ENCODE peak calls at places on chromosomes 5 and 9, in seven cellular contexts. F is AG08396; A is T-helper 1 cell; D is cerebellar cortex; L is activated naive CD8-positive, alpha-beta T cell treated with anti-CD3 and anti-CD28 coated beads for 36 hours; Y is pons; R is cardiac fibroblast. N is an unnamed sample.

GRCh38 chr9:133539434-133539833 is 4.9 kb downstream of the ADAMTSL2 start:
- DNase-seq in F (no peak), A (no peak), L (no peak), Y (no peak), D (no peak), R (peak; percentile 21), N (no peak)

GRCh38 chr5:55829956-55830355 is 21.2 kb upstream of the IL31RA start:
- DNase-seq in A (no peak), Y (no peak), R (no peak), D (no peak), L (no peak), F (no peak), N (no peak)

GRCh38 chr5:21164425-21164824 is 1176.4 kb upstream of the CDH18 start:
- DNase-seq in F (no peak), L (no peak), R (no peak), D (no peak), A (no peak), Y (no peak), N (no peak)

GRCh38 chr5:136047858-136048257 is 19.1 kb downstream of the TGFBI start:
- DNase-seq in F (no peak), Y (peak; percentile 34), L (no peak), R (no peak), D (no peak), A (no peak), N (no peak)

GRCh38 chr9:112203536-112203935 is 28.4 kb upstream of the SUSD1 start:
- DNase-seq in D (no peak), Y (no peak), L (no peak), F (no peak), R (peak; percentile 48), A (no peak), N (no peak)

GRCh38 chr9:131337131-131337848 is 47.8 kb downstream of the PLPP7 start:
- DNase-seq in A (no peak), L (no peak), Y (no peak), R (no peak), D (no peak), F (no peak), N (no peak)

GRCh38 chr9:73118898-73119554 is 32.6 kb upstream of the ANXA1 start:
- DNase-seq in L (no peak), A (no peak), Y (no peak), R (peak; percentile 71), D (no peak), F (no peak), N (no peak)

GRCh38 chr5:9545301-9545958 is 445 bp downstream of the SEMA5A start:
- DNase-seq in F (no peak), A (no peak), D (no peak), Y (no peak), R (no peak), L (no peak), N (no peak)

GRCh38 chr5:135221187-135221473 is 177.9 kb downstream of the MACROH2A1 start:
- DNase-seq in D (no peak), L (no peak), Y (no peak), R (no peak), A (no peak), F (no peak), N (no peak)

GRCh38 chr5:144484124-144484897 is 313.6 kb downstream of the KCTD16 start:
- DNase-seq in L (no peak), A (no peak), F (peak; percentile 11), Y (no peak), R (peak; percentile 3), D (no peak), N (peak; percentile 4)

GRCh38 chr5:168872246-168872645 is 293.1 kb upstream of the PANK3 start:
- DNase-seq in Y (no peak), A (no peak), F (no peak), D (no peak), L (no peak), R (no peak), N (no peak)

GRCh38 chr9:111832428-111832827 is 37.7 kb upstream of the SHOC1 start:
- DNase-seq in L (no peak), Y (no peak), R (no peak), F (no peak), A (no peak), D (no peak), N (no peak)

GRCh38 chr9:98045234-98046160 is 11.0 kb upstream of the NANS start:
- DNase-seq in F (no peak), L (peak; percentile 22), R (no peak), Y (peak; percentile 60), D (no peak), A (peak; percentile 6), N (no peak)

GRCh38 chr5:54021413-54022155 is 288.8 kb downstream of the ARL15 start:
- DNase-seq in A (no peak), R (peak; percentile 23), Y (no peak), D (no peak), F (no peak), L (no peak), N (no peak)

GRCh38 chr5:154771383-154771901 is 16.3 kb downstream of the LARP1 start:
- DNase-seq in Y (peak; percentile 31), D (peak; percentile 38), F (peak; percentile 80), A (no peak), L (no peak), R (peak; percentile 89), N (peak; percentile 73)

GRCh38 chr5:142694092-142694856 is 8.4 kb upstream of the FGF1 start:
- DNase-seq in R (no peak), D (no peak), L (no peak), F (no peak), A (no peak), Y (no peak), N (no peak)

N was measured in AG04450.